ENCODE peak calls at places on chromosomes 1 and 21, in five cellular contexts. C, R, M, A and N are unnamed samples.

GRCh38 chr1:9069324-9070100 is at the start of gene SLC2A5:
- DNase-seq in M (peak), A (no peak), C (no peak), R (no peak), N (no peak)

GRCh38 chr1:219201656-219202055 is 28.0 kb downstream of the LYPLAL1 start:
- DNase-seq in M (peak), A (no peak), R (no peak), C (no peak), N (no peak)

GRCh38 chr1:161081151-161081405 is 8.3 kb downstream of the NECTIN4 start:
- DNase-seq in R (no peak), A (no peak), C (no peak), M (no peak), N (no peak)

GRCh38 chr1:2134604-2135307 is 59.8 kb downstream of the FAAP20 start:
- DNase-seq in R (no peak), A (no peak), M (peak), C (no peak), N (no peak)

GRCh38 chr1:57204942-57205787 is 218.7 kb downstream of the DAB1 start:
- DNase-seq in M (no peak), C (no peak), A (peak), R (no peak), N (peak)

GRCh38 chr1:11918779-11919519 is 7.3 kb downstream of the KIAA2013 start:
- DNase-seq in R (no peak), C (peak), A (no peak), M (peak), N (no peak)

GRCh38 chr1:236951672-236952071 is 52.6 kb downstream of the MT1HL1 start:
- DNase-seq in C (no peak), A (no peak), R (no peak), M (no peak), N (no peak)

GRCh38 chr21:45629046-45629981 is 14.2 kb upstream of the PCBP3 start:
- DNase-seq in A (no peak), C (no peak), M (no peak), R (peak), N (no peak)

GRCh38 chr1:54518489-54518888 is 29.5 kb upstream of the ACOT11 start:
- DNase-seq in R (peak), A (no peak), M (no peak), C (no peak), N (no peak)

GRCh38 chr1:207803678-207804077 is 51.8 kb downstream of the CD46 start:
- DNase-seq in R (no peak), M (no peak), A (no peak), C (no peak), N (no peak)

GRCh38 chr1:167101754-167102153 is 7.9 kb downstream of the STYXL2 start:
- DNase-seq in A (no peak), M (no peak), R (no peak), C (no peak), N (no peak)

GRCh38 chr1:47972864-47973437 is 24.2 kb downstream of the TRABD2B start:
- DNase-seq in C (no peak), M (no peak), A (no peak), R (no peak), N (no peak)

GRCh38 chr1:236489710-236490377 is 33.9 kb upstream of the LGALS8 start:
- DNase-seq in A (no peak), R (no peak), C (peak), M (peak), N (peak)

GRCh38 chr1:33442141-33442540 is 11.2 kb upstream of the PHC2 start:
- DNase-seq in M (no peak), C (peak), R (no peak), A (no peak), N (no peak)

GRCh38 chr1:150165622-150166612 is 16.2 kb downstream of the PLEKHO1 start:
- DNase-seq in M (peak), C (peak), R (peak), A (no peak), N (no peak)

GRCh38 chr1:30777906-30778155 is 20.3 kb upstream of the LAPTM5 start:
- DNase-seq in R (no peak), A (no peak), C (no peak), M (peak), N (no peak)
- H2BK12ac ChIP-seq in R (no peak), A (peak), C (no peak), M (no peak), N (no peak)

GRCh38 chr1:241499910-241500309 is 19.6 kb downstream of the FH start:
- DNase-seq in A (no peak), M (peak), R (no peak), C (peak), N (no peak)
- H3K27ac ChIP-seq in A (no peak), M (no peak), R (no peak), C (no peak), N (no peak)

GRCh38 chr1:229309684-229310083 is 33.2 kb downstream of the CCSAP start:
- DNase-seq in A (no peak), R (no peak), C (no peak), M (no peak), N (no peak)
- H2BK12ac ChIP-seq in A (no peak), R (no peak), C (no peak), M (no peak), N (no peak)

GRCh38 chr1:24226754-24227153 is 39.7 kb upstream of the IFNLR1 start:
- DNase-seq in C (no peak), M (no peak), R (no peak), A (no peak), N (no peak)

GRCh38 chr1:24224086-24224485 is 37.0 kb upstream of the IFNLR1 start:
- DNase-seq in C (no peak), M (no peak), R (no peak), A (no peak), N (no peak)

GRCh38 chr1:24222778-24223177 is 35.7 kb upstream of the IFNLR1 start:
- DNase-seq in A (no peak), C (no peak), M (no peak), R (no peak), N (no peak)

GRCh38 chr1:24231701-24232100 is 44.6 kb upstream of the IFNLR1 start:
- DNase-seq in A (no peak), R (no peak), M (no peak), C (no peak), N (no peak)

GRCh38 chr1:24228312-24228711 is 41.2 kb upstream of the IFNLR1 start:
- DNase-seq in C (no peak), R (no peak), M (no peak), A (no peak), N (no peak)
- H3K27ac ChIP-seq in C (no peak), R (no peak), M (no peak), A (no peak), N (no peak)

DNA sequence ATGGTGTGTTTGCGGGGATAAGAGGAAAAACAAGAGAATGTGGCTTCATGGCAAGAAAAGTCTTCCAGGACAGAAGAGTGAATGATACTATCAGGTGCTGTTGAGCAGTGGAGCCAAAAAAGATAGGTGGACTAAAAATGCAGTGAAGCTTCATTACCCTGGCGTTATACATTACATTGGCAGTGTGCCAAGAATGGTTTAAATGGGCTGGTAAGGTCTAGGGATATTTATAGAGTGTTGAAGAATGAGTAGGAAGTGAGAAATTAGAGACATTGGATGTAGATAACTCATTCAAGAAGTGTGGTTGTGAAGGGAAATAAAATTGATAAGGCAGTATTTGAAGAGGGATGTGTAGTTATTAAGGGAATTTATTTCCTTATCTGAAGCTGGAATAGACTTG is 72.6 kb downstream of the MAST2 start:
- DNase-seq in A (no peak), R (no peak), M (no peak), C (no peak), N (no peak)
- H2BK12ac ChIP-seq in A (no peak), R (no peak), M (no peak), C (no peak), N (no peak)